ENCODE peak calls at places on chromosomes 13 and 19, in four cellular contexts. M is upper lobe of left lung, J is tibial artery, B is uterus. C is an unnamed sample.

GRCh38 chr13:84524586-84524985 is 642.3 kb upstream of the SLITRK1 start:
- DNase-seq in M (no peak), J (no peak), B (no peak), C (no peak)

GRCh38 chr13:44236370-44236769 is 137.3 kb upstream of the SERP2 start:
- DNase-seq in M (no peak), J (peak; percentile 71), B (peak; percentile 45), C (no peak)

GRCh38 chr19:5354403-5354802 is 13.8 kb upstream of the PTPRS start:
- DNase-seq in M (no peak), J (no peak), B (no peak), C (no peak)

GRCh38 chr13:87674143-87674772 is 3.1 kb downstream of the SLITRK5 start:
- DNase-seq in M (no peak), J (no peak), B (no peak), C (no peak)

GRCh38 chr13:51370116-51370515 is 30.6 kb downstream of the SERPINE3 start:
- DNase-seq in M (no peak), J (no peak), B (no peak), C (no peak)

GRCh38 chr13:97319088-97319487 is 97.0 kb downstream of the MBNL2 start:
- DNase-seq in M (no peak), J (no peak), B (no peak), C (no peak)

GRCh38 chr13:113553541-113554332 is 30.8 kb upstream of the TFDP1 start:
- DNase-seq in M (no peak), J (peak; percentile 59), B (no peak), C (peak; percentile 37)

GRCh38 chr13:89457977-89458376 is 1786.8 kb downstream of the SLITRK5 start:
- DNase-seq in M (no peak), J (no peak), B (no peak), C (no peak)

GRCh38 chr13:41942462-41943094 is 18.3 kb downstream of the VWA8 start:
- DNase-seq in M (no peak), J (no peak), B (no peak), C (no peak)

GRCh38 chr19:48918801-48919247 is 14.7 kb upstream of the DHDH start:
- DNase-seq in M (no peak), J (no peak), B (no peak), C (no peak)

GRCh38 chr13:101018720-101019119 is 344.1 kb upstream of the TMTC4 start:
- DNase-seq in M (no peak), J (no peak), B (no peak), C (no peak)

GRCh38 chr13:27130223-27131015 is 41.2 kb downstream of the USP12 start:
- DNase-seq in M (no peak), J (no peak), B (no peak), C (no peak)

GRCh38 chr19:3506384-3507340 is 551 bp downstream of the FZR1 start:
- DNase-seq in M (peak; percentile 30), J (peak; percentile 77), B (peak; percentile 54), C (peak; percentile 78)

GRCh38 chr19:40561947-40562346 is 14.7 kb upstream of the SHKBP1 start:
- DNase-seq in M (no peak), J (no peak), B (no peak), C (no peak)

GRCh38 chr13:37011002-37011401 is 10.4 kb downstream of the EXOSC8 start:
- DNase-seq in M (no peak), J (no peak), B (no peak), C (no peak)

GRCh38 chr19:38993271-38993670 is 17.7 kb upstream of the FBXO17 start:
- DNase-seq in M (no peak), J (no peak), B (no peak), C (no peak)

GRCh38 chr13:27044837-27045570 is 126.6 kb downstream of the USP12 start:
- DNase-seq in M (no peak), J (no peak), B (no peak), C (no peak)

GRCh38 chr19:44575116-44575700 is 38.2 kb upstream of the IGSF23 start:
- DNase-seq in M (no peak), J (no peak), B (no peak), C (no peak)

GRCh38 chr13:57637515-57637914 is 6.0 kb downstream of the PCDH17 start:
- DNase-seq in M (no peak), J (no peak), B (no peak), C (no peak)

GRCh38 chr19:18290250-18291018 is 9.0 kb upstream of the JUND start:
- DNase-seq in M (peak; percentile 46), J (peak; percentile 90), B (peak; percentile 50), C (no peak)

GRCh38 chr19:38880882-38881609 is 3.0 kb upstream of the RINL start:
- DNase-seq in M (no peak), J (no peak), B (no peak), C (no peak)

GRCh38 chr19:38247126-38247525 is 9.0 kb downstream of the PPP1R14A start:
- DNase-seq in M (no peak), J (no peak), B (no peak), C (no peak)

GRCh38 chr19:32458500-32459123 is 53.0 kb downstream of the DPY19L3 start:
- DNase-seq in M (no peak), J (no peak), B (no peak), C (no peak)
- H3K27ac ChIP-seq in M (no peak overlapping the region), J (no peak overlapping the region), B (no peak overlapping the region), C (no peak overlapping the region)

DNA sequence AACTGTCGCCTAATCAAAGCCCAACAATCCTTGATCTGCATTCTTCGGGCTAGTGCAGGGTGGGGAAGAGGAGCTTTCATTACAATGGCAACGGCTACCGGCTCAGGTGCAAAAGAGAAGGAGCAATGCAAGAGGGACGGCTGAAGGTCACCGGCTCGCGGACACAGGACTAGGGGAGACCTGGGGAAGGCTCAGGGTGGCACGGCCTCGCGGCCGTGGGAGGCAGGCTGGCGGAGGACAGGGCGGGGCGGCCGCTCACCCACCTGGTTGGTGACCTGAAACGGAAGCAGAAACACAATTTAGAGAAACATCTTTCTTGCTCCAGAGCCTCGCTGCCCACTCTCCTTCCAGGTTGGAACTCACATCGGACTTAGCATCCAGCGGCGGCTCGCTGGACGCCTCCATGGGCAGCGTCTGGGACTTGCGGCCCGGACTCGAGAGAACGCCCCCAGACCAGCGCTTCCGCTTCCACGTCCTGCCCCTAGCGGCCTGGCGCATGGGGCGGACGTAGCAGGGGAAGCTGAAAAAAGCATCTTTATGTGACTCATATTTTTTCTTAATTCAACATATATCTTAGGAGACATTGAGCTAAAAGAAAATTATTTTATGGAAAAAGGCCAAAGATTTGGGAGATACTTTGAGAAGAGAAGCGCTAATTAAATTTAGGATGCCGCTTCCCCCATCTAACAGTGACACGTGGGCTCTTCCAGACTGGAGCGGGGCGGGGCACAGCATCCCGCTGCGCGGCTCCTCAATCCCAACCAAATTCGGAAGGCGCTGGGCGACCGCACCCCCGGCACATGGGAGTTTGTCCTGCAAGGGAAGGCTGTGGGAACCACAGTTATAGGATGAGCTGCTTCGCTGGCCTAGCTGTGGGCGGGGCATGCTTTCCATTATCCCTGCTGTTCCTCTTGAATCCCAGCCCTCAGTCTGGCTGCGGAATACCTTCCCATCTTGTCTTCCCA is at the start of gene COMMD6:
- DNase-seq in M (peak; percentile 76), J (peak; percentile 88), B (peak; percentile 88), C (peak; percentile 92)
- H3K4me1 ChIP-seq in M (peaks cover 11% of the 10 kb centered on the region), J (peaks cover 19% of the 10 kb centered on the region), B (no peaks in the 10 kb centered on the region), C (peaks cover 13% of the 10 kb centered on the region)

DNA sequence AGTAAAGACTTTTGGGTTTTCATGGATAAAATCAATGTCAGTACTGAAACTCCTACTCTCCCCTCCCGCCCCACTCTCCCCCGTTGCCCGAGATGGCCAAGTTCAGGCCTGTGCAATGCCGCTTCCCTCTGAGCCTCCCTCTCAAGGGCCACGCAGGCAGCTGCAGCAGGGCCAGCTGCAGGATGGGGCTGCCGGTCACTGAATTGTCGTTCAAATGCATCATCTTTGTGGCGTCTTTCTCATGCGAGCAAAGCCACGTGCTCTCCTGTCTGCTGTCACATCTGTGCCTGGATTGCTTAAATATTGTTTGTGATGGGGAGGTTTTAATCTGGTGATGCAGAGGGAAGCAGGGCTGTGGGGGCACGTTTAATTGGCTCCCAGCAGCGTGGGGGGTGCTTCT is 26.6 kb downstream of the SHISA2 start:
- DNase-seq in M (no peak), J (no peak), B (no peak), C (no peak)
- H3K27me3 ChIP-seq in M (no peaks in the 10 kb centered on the region), J (no peaks in the 10 kb centered on the region), B (no peaks in the 10 kb centered on the region), C (no peaks in the 10 kb centered on the region)

DNA sequence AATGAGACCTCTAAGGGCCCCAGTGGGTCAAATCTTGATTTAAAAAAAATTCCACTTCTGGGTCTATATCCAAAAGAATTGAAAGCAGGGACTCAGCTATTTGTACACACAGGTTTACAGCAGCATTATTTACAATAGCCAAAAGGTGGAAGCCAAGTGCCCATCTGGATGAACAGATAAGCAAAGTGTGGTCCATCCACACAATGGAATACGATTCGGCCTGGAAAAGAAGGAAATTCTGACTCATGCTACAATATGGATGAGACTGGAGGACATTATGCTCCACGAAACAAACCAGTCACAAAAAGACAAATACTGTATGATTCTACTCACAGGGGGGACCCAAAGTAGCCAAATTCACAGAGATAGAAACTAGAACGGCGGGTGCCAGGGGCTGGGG is 76.7 kb downstream of the CACNA1A start:
- DNase-seq in M (no peak), J (no peak), B (no peak), C (no peak)
- H3K27ac ChIP-seq in M (no peak overlapping the region), J (no peak overlapping the region), B (no peak overlapping the region), C (no peak overlapping the region)

DNA sequence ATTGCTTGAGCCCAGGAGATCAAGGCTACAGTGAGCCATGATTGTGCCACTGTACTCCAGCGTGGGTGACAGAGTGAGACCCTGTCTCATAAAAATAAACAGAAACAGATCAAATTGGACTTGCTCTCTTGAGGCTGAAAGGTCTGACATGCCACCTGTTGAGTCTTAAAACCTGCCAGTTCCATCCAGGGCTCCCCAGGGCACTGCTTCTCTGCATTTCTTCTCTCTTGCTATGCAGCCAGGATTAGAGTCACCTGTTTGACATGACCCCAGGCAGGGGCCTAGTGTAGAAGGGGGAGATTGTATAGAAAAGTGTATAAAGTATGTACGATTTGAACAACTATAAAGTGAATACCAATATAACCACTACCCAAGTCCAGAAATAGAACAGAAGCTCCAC is 45.4 kb downstream of the ARHGAP35 start:
- DNase-seq in M (no peak), J (no peak), B (no peak), C (no peak)
- H3K4me1 ChIP-seq in M (peaks cover 49% of the 10 kb centered on the region), J (peaks cover 72% of the 10 kb centered on the region), B (peaks cover 15% of the 10 kb centered on the region), C (peaks cover 46% of the 10 kb centered on the region)

GRCh38 chr13:111549464-111549863 is 229.0 kb downstream of the TEX29 start:
- DNase-seq in M (no peak), J (no peak), B (no peak), C (no peak)
- H3K27me3 ChIP-seq in M (no peaks in the 10 kb centered on the region), J (no peaks in the 10 kb centered on the region), B (no peaks in the 10 kb centered on the region), C (no peaks in the 10 kb centered on the region)

DNA sequence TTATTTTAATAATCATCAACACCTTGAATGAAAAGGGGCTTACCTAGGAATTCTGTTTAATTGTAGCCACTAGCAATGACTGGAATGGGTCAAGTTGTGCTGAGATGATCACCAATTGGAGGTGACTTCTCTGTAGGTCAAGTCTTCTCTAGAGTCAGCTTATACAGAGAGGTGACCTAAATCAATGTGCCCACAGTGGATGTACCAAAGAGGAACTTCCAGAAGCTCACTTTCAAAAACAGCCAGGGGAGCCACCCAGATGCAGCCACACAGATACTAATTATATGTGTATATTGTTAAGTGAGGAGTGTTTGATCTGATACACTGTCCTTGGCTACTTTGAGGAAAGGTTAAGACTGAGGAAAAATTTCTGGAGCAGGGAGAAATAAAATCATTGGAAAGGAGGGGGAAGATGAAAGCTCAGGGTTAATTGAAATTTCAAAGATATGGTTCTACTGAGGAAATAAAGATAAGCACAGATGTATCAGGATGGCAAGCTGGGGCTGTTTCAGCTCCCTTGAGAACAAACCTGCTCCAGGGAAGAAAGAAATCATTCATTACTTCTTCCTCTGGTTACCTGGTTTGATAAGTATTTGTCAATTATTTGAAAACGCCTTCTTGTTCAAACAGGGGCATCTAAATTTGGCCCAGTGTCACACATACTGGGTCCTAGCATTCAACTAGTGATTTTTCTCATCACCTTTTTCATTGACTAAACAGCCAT is 5.1 kb downstream of the GPR183 start:
- DNase-seq in M (no peak), J (no peak), B (no peak), C (no peak)
- H3K27ac ChIP-seq in M (no peak overlapping the region), J (no peak overlapping the region), B (no peak overlapping the region), C (no peak overlapping the region)

C was measured in upper lobe of right lung.